ENCODE peak calls at places on chromosomes 5 and 9, in four cellular contexts. One of them, this sample, is unnamed.

GRCh38 chr5:150778517-150779396 is at the start of gene SMIM3:
- DNase-seq in IMR-90: peak; percentile 63
- DNase-seq in H9: peak; percentile 88
- DNase-seq in H1: peak; percentile 86
- DNase-seq in this sample: peak; percentile 84

GRCh38 chr9:14304242-14304641 is 9.7 kb downstream of the NFIB start:
- DNase-seq in IMR-90: no peak
- DNase-seq in H9: no peak
- DNase-seq in H1: no peak
- DNase-seq in this sample: no peak

GRCh38 chr5:124176692-124177091 is 569.7 kb downstream of the ZNF608 start:
- DNase-seq in IMR-90: no peak
- DNase-seq in H9: no peak
- DNase-seq in H1: no peak
- DNase-seq in this sample: peak; percentile 31

GRCh38 chr9:137757613-137758029 is 120.0 kb upstream of the CACNA1B start:
- DNase-seq in IMR-90: peak; percentile 86
- DNase-seq in H9: no peak
- DNase-seq in H1: no peak
- DNase-seq in this sample: no peak

GRCh38 chr9:104177003-104177611 is 83.0 kb downstream of the SMC2 start:
- DNase-seq in IMR-90: no peak
- DNase-seq in H9: no peak
- DNase-seq in H1: no peak
- DNase-seq in this sample: peak; percentile 26

GRCh38 chr9:110099236-110099741 is 108.7 kb downstream of the C9orf152 start:
- DNase-seq in IMR-90: peak; percentile 84
- DNase-seq in H9: no peak
- DNase-seq in H1: no peak
- DNase-seq in this sample: no peak

GRCh38 chr9:79489241-79490000 is 82.3 kb upstream of the TLE4 start:
- DNase-seq in IMR-90: peak; percentile 62
- DNase-seq in H9: no peak
- DNase-seq in H1: no peak
- DNase-seq in this sample: peak; percentile 53

GRCh38 chr5:102865510-102866314 is 110.6 kb downstream of the PAM start:
- DNase-seq in IMR-90: peak; percentile 88
- DNase-seq in H9: peak; percentile 63
- DNase-seq in H1: peak; percentile 78
- DNase-seq in this sample: peak; percentile 94

GRCh38 chr5:159581502-159582249 is 251.4 kb upstream of the IL12B start:
- DNase-seq in IMR-90: peak; percentile 45
- DNase-seq in H9: no peak
- DNase-seq in H1: no peak
- DNase-seq in this sample: peak; percentile 81

GRCh38 chr5:180433029-180433416 is 61.2 kb upstream of the CNOT6 start:
- DNase-seq in IMR-90: no peak
- DNase-seq in H9: no peak
- DNase-seq in H1: no peak
- DNase-seq in this sample: no peak

GRCh38 chr5:178434851-178435250 is 155.3 kb downstream of the COL23A1 start:
- DNase-seq in IMR-90: no peak
- DNase-seq in H9: peak; percentile 24
- DNase-seq in H1: no peak
- DNase-seq in this sample: no peak

GRCh38 chr9:133809335-133809734 is 71.2 kb upstream of the SARDH start:
- DNase-seq in IMR-90: no peak
- DNase-seq in H9: no peak
- DNase-seq in H1: no peak
- DNase-seq in this sample: no peak

GRCh38 chr5:129904667-129905466 is 602 bp downstream of the CHSY3 start:
- DNase-seq in IMR-90: no peak
- DNase-seq in H9: peak; percentile 34
- DNase-seq in H1: peak; percentile 67
- DNase-seq in this sample: no peak

GRCh38 chr5:33788922-33789321 is 102.9 kb downstream of the ADAMTS12 start:
- DNase-seq in IMR-90: peak; percentile 100
- DNase-seq in H9: no peak
- DNase-seq in H1: no peak
- DNase-seq in this sample: no peak

GRCh38 chr5:89595065-89595464 is 712.1 kb upstream of the MEF2C start:
- DNase-seq in IMR-90: no peak
- DNase-seq in H9: no peak
- DNase-seq in H1: no peak
- DNase-seq in this sample: no peak

GRCh38 chr9:15276328-15276969 is 30.6 kb downstream of the TTC39B start:
- DNase-seq in IMR-90: no peak
- DNase-seq in H9: no peak
- DNase-seq in H1: no peak
- DNase-seq in this sample: no peak

GRCh38 chr9:33351547-33351946 is 50.8 kb downstream of the AQP7 start:
- DNase-seq in IMR-90: no peak
- DNase-seq in H9: no peak
- DNase-seq in H1: peak; percentile 31
- DNase-seq in this sample: no peak

GRCh38 chr5:58800861-58801540 is 218.1 kb downstream of the RAB3C start:
- DNase-seq in IMR-90: no peak
- DNase-seq in H9: no peak
- DNase-seq in H1: no peak
- DNase-seq in this sample: no peak

GRCh38 chr5:10875201-10875768 is 114.3 kb upstream of the DAP start:
- DNase-seq in IMR-90: peak; percentile 13
- DNase-seq in H9: no peak
- DNase-seq in H1: no peak
- DNase-seq in this sample: no peak

GRCh38 chr5:147734839-147735238 is 47.7 kb downstream of the JAKMIP2 start:
- DNase-seq in IMR-90: no peak
- DNase-seq in H9: no peak
- DNase-seq in H1: no peak
- DNase-seq in this sample: no peak

GRCh38 chr5:19902316-19902934 is 85.6 kb downstream of the CDH18 start:
- DNase-seq in IMR-90: no peak
- DNase-seq in H9: peak; percentile 37
- DNase-seq in H1: no peak
- DNase-seq in this sample: peak; percentile 77

GRCh38 chr9:130426883-130427282 is 17.9 kb upstream of the ASS1 start:
- DNase-seq in IMR-90: peak; percentile 35
- DNase-seq in H9: peak; percentile 60
- DNase-seq in H1: no peak
- DNase-seq in this sample: no peak

GRCh38 chr5:174446446-174446845 is 277.9 kb upstream of the MSX2 start:
- DNase-seq in IMR-90: no peak
- DNase-seq in H9: no peak
- DNase-seq in H1: no peak
- DNase-seq in this sample: peak; percentile 36

GRCh38 chr9:14769235-14769580 is 46.7 kb upstream of the CER1 start:
- DNase-seq in IMR-90: peak; percentile 5
- DNase-seq in H9: no peak
- DNase-seq in H1: no peak
- DNase-seq in this sample: peak; percentile 79

GRCh38 chr5:95862636-95863382 is 40.3 kb upstream of the GLRX start:
- DNase-seq in IMR-90: no peak
- DNase-seq in H9: no peak
- DNase-seq in H1: no peak
- DNase-seq in this sample: no peak

GRCh38 chr5:124844371-124844770 is 97.9 kb upstream of the ZNF608 start:
- DNase-seq in IMR-90: no peak
- DNase-seq in H9: no peak
- DNase-seq in H1: no peak
- DNase-seq in this sample: no peak

GRCh38 chr9:76898786-76899185 is 7.1 kb downstream of the PRUNE2 start:
- DNase-seq in IMR-90: no peak
- DNase-seq in H9: no peak
- DNase-seq in H1: no peak
- DNase-seq in this sample: no peak

GRCh38 chr9:109737295-109737694 is 42.7 kb upstream of the PALM2AKAP2 start:
- DNase-seq in IMR-90: no peak
- DNase-seq in H9: no peak
- DNase-seq in H1: no peak
- DNase-seq in this sample: no peak

GRCh38 chr9:22395585-22396205 is 50.9 kb upstream of the DMRTA1 start:
- DNase-seq in IMR-90: peak; percentile 2
- DNase-seq in H9: no peak
- DNase-seq in H1: no peak
- DNase-seq in this sample: no peak

GRCh38 chr5:10913846-10914245 is 152.8 kb upstream of the DAP start:
- DNase-seq in IMR-90: peak; percentile 98
- DNase-seq in H9: no peak
- DNase-seq in H1: no peak
- DNase-seq in this sample: peak; percentile 29

GRCh38 chr5:60722416-60722815 is 22.4 kb upstream of the DEPDC1B start:
- DNase-seq in IMR-90: no peak
- DNase-seq in H9: no peak
- DNase-seq in H1: no peak
- DNase-seq in this sample: no peak
- H3K56ac ChIP-seq in IMR-90: no peak overlapping the region
- H3K56ac ChIP-seq in H9: no peak overlapping the region
- H3K56ac ChIP-seq in H1: no peak overlapping the region
- H3K56ac ChIP-seq in this sample: no peak overlapping the region

GRCh38 chr9:98185611-98186171 is 6.7 kb downstream of the CORO2A start:
- DNase-seq in IMR-90: no peak
- DNase-seq in H9: no peak
- DNase-seq in H1: no peak
- DNase-seq in this sample: no peak
- H4K8ac ChIP-seq in IMR-90: no peak overlapping the region
- H4K8ac ChIP-seq in H9: no peak overlapping the region
- H4K8ac ChIP-seq in H1: no peak overlapping the region
- H4K8ac ChIP-seq in this sample: no peak overlapping the region

GRCh38 chr9:124216474-124217176 is 41.1 kb upstream of the NEK6 start:
- DNase-seq in IMR-90: no peak
- DNase-seq in H9: no peak
- DNase-seq in H1: no peak
- DNase-seq in this sample: no peak
- H3K56ac ChIP-seq in IMR-90: no peak overlapping the region
- H3K56ac ChIP-seq in H9: no peak overlapping the region
- H3K56ac ChIP-seq in H1: no peak overlapping the region
- H3K56ac ChIP-seq in this sample: no peak overlapping the region

GRCh38 chr9:136482046-136482792 is 621 bp downstream of the SEC16A start:
- DNase-seq in IMR-90: peak; percentile 37
- DNase-seq in H9: no peak
- DNase-seq in H1: no peak
- DNase-seq in this sample: peak; percentile 57
- H4K8ac ChIP-seq in IMR-90: peak overlapping the region; percentile 68
- H4K8ac ChIP-seq in H9: no peak overlapping the region
- H4K8ac ChIP-seq in H1: peak overlapping the region; percentile 99
- H4K8ac ChIP-seq in this sample: no peak overlapping the region

DNA sequence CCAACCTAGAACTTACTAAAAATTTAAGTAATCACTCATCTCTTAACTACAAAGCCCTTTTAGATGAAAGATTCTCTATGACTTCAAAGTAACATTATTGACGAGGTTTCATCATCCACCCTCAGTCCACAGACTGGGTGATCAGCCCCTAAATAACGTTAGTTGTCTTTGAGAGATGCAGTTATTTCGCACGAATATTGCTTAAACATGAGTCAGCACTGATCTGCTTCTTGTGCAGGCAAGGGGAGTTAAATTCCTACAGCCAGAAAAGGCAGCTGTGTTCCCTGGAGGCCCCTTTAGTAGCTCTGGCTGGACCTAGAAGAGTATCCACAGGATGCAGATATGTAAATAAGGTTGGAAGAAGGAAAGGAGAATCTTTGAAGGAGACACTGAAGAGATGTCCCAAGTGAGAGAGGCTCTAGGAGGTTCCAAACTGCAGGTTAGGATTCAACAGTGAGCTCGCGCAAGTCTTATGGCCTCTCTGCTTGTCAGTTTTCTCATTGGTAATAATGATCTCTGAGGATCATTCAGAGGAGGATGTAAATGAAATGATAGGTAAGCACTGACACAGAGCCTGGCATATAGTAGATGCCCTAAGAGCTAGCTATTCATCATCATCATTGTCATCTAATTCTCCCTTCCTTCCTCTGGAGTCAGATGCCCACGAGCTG is 122.2 kb upstream of the MAN2A1 start:
- DNase-seq in IMR-90: peak; percentile 28
- DNase-seq in H9: no peak
- DNase-seq in H1: no peak
- DNase-seq in this sample: peak; percentile 59
- H3K56ac ChIP-seq in IMR-90: no peak overlapping the region
- H3K56ac ChIP-seq in H9: no peak overlapping the region
- H3K56ac ChIP-seq in H1: no peak overlapping the region
- H3K56ac ChIP-seq in this sample: no peak overlapping the region

DNA sequence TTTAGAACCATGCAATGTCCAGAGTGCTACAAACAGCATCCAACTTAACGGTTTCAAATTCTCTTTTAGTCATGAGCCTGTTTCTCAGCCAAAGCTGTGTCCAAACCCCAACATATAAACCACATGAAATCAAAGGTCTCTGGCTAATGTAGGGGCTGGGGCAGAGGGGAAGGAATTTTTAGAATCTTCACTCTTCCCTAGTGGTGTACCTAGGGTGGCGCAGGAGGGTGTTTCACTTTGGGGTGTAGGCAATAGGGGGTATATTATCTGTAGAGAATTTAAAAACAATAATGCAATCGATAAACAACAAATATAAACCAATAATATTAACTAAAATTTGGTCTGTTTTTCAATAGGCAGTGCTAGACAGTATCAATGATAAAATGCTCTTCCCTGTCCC is 132.1 kb upstream of the BRINP1 start:
- DNase-seq in IMR-90: no peak
- DNase-seq in H9: no peak
- DNase-seq in H1: no peak
- DNase-seq in this sample: no peak
- H4K8ac ChIP-seq in IMR-90: no peak overlapping the region
- H4K8ac ChIP-seq in H9: no peak overlapping the region
- H4K8ac ChIP-seq in H1: no peak overlapping the region
- H4K8ac ChIP-seq in this sample: no peak overlapping the region

GRCh38 chr9:68898781-68899439 is 115.0 kb downstream of the PRKACG start:
- DNase-seq in IMR-90: no peak
- DNase-seq in H9: no peak
- DNase-seq in H1: no peak
- DNase-seq in this sample: peak; percentile 54
- H3K56ac ChIP-seq in IMR-90: no peak overlapping the region
- H3K56ac ChIP-seq in H9: no peak overlapping the region
- H3K56ac ChIP-seq in H1: no peak overlapping the region
- H3K56ac ChIP-seq in this sample: peak overlapping the region; percentile 75

GRCh38 chr9:35756275-35756742 is 2.2 kb upstream of the MSMP start:
- DNase-seq in IMR-90: no peak
- DNase-seq in H9: no peak
- DNase-seq in H1: no peak
- DNase-seq in this sample: no peak

GRCh38 chr9:35757527-35758275 is 3.6 kb upstream of the MSMP start:
- DNase-seq in IMR-90: no peak
- DNase-seq in H9: no peak
- DNase-seq in H1: no peak
- DNase-seq in this sample: peak; percentile 75

GRCh38 chr9:35758475-35759050 is 4.5 kb upstream of the MSMP start:
- DNase-seq in IMR-90: no peak
- DNase-seq in H9: no peak
- DNase-seq in H1: no peak
- DNase-seq in this sample: no peak

GRCh38 chr9:35755071-35755470 is 995 bp upstream of the MSMP start:
- DNase-seq in IMR-90: no peak
- DNase-seq in H9: no peak
- DNase-seq in H1: no peak
- DNase-seq in this sample: no peak

GRCh38 chr9:35756743-35757526 is 2.9 kb upstream of the MSMP start:
- DNase-seq in IMR-90: no peak
- DNase-seq in H9: peak; percentile 77
- DNase-seq in H1: peak; percentile 87
- DNase-seq in this sample: peak; percentile 83
- H4K8ac ChIP-seq in IMR-90: no peak overlapping the region
- H4K8ac ChIP-seq in H9: no peak overlapping the region
- H4K8ac ChIP-seq in H1: peak overlapping the region; percentile 87
- H4K8ac ChIP-seq in this sample: peak overlapping the region; percentile 90